ENCODE peak calls at places on chromosomes 16 and 17, in four cellular contexts. G is CD4-positive, alpha-beta T cell; J is NCI-H2081; M is upper lobe of right lung. O is an unnamed sample.

GRCh38 chr17:7444682-7445010 is 215 bp upstream of the CHRNB1 start:
- DNase-seq in G (no peak), J (no peak), M (no peak), O (no peak)

GRCh38 chr16:67884684-67885083 is at the start of gene NRN1L:
- DNase-seq in G (no peak), J (peak; percentile 79), M (peak; percentile 91), O (peak; percentile 76)

GRCh38 chr17:64051153-64051552 is 30.7 kb upstream of the ICAM2 start:
- DNase-seq in G (peak; percentile 16), J (no peak), M (no peak), O (no peak)

GRCh38 chr17:7056386-7056785 is 12.5 kb upstream of the SLC16A11 start:
- DNase-seq in G (no peak), J (no peak), M (no peak), O (no peak)

GRCh38 chr17:80111702-80112470 is 10.5 kb downstream of the GAA start:
- DNase-seq in G (no peak), J (no peak), M (no peak), O (no peak)

GRCh38 chr16:71956500-71956899 is 43.7 kb downstream of the PKD1L3 start:
- DNase-seq in G (no peak), J (no peak), M (no peak), O (no peak)

GRCh38 chr17:80724723-80725388 is 180.2 kb downstream of the RPTOR start:
- DNase-seq in G (no peak), J (no peak), M (no peak), O (no peak)

GRCh38 chr16:23948949-23949392 is 113.2 kb downstream of the PRKCB start:
- DNase-seq in G (peak; percentile 63), J (peak; percentile 27), M (no peak), O (no peak)

GRCh38 chr16:50058091-50058771 is 7.5 kb upstream of the HEATR3 start:
- DNase-seq in G (no peak), J (no peak), M (no peak), O (no peak)

GRCh38 chr16:17590711-17591654 is 120.2 kb upstream of the XYLT1 start:
- DNase-seq in G (peak; percentile 4), J (no peak), M (no peak), O (no peak)

GRCh38 chr16:31488630-31489564 is 6.0 kb downstream of the SLC5A2 start:
- DNase-seq in G (no peak), J (no peak), M (no peak), O (no peak)

GRCh38 chr17:40130352-40131042 is 8.7 kb downstream of the MSL1 start:
- DNase-seq in G (no peak), J (no peak), M (no peak), O (no peak)

GRCh38 chr17:77125432-77125901 is 15.3 kb upstream of the SEC14L1 start:
- DNase-seq in G (no peak), J (peak; percentile 29), M (no peak), O (no peak)

GRCh38 chr17:76816590-76817135 is 51.5 kb upstream of the MGAT5B start:
- DNase-seq in G (peak; percentile 58), J (peak; percentile 86), M (no peak), O (no peak)

GRCh38 chr17:41377546-41377945 is 4.6 kb downstream of the KRT34 start:
- DNase-seq in G (no peak), J (no peak), M (no peak), O (no peak)

GRCh38 chr16:15518412-15519351 is 84.3 kb downstream of the BMERB1 start:
- DNase-seq in G (no peak), J (no peak), M (no peak), O (no peak)

GRCh38 chr17:44209786-44210341 is 9.6 kb downstream of the UBTF start:
- DNase-seq in G (no peak), J (no peak), M (no peak), O (no peak)

GRCh38 chr17:17810374-17811248 is 26.2 kb downstream of the SREBF1 start:
- DNase-seq in G (no peak), J (no peak), M (peak; percentile 67), O (no peak)

GRCh38 chr17:56596741-56597494 is 3.4 kb downstream of the NOG start:
- DNase-seq in G (no peak), J (no peak), M (no peak), O (no peak)

GRCh38 chr16:14608604-14609003 is 21.5 kb downstream of the PARN start:
- DNase-seq in G (no peak), J (no peak), M (no peak), O (no peak)

GRCh38 chr17:8160224-8160577 is 2.5 kb downstream of the VAMP2 start:
- DNase-seq in G (no peak), J (no peak), M (no peak), O (no peak)

GRCh38 chr17:39027037-39027436 is 59.8 kb upstream of the FBXO47 start:
- DNase-seq in G (peak; percentile 17), J (peak; percentile 95), M (peak; percentile 83), O (no peak)